ENCODE peak calls at places on chromosomes 2 and 18, in seven cellular contexts. D is ovary, O is esophagus squamous epithelium, R is upper lobe of left lung, M is IMR-90, G is esophagus muscularis mucosa, F is uterus. A is an unnamed sample.
A peak's percentile ranks its signal among the peaks of the same experiment; 100 is the strongest.

GRCh38 chr2:53543083-53543482 is 224.5 kb upstream of the CHAC2 start:
- DNase-seq in D (no peak), O (no peak), R (no peak), M (no peak), G (no peak), F (no peak), A (no peak)

GRCh38 chr18:51278045-51278649 is 80.7 kb upstream of the MEX3C start:
- DNase-seq in D (no peak), O (no peak), R (no peak), M (no peak), G (no peak), F (no peak), A (peak; percentile 66)

GRCh38 chr2:53303012-53303578 is 464.5 kb upstream of the CHAC2 start:
- DNase-seq in D (no peak), O (no peak), R (no peak), M (no peak), G (no peak), F (no peak), A (no peak)

GRCh38 chr2:84653302-84653701 is 137.0 kb downstream of the DNAH6 start:
- DNase-seq in D (no peak), O (no peak), R (no peak), M (peak; percentile 7), G (no peak), F (no peak), A (no peak)

GRCh38 chr2:209472386-209472832 is 48.6 kb downstream of the MAP2 start:
- DNase-seq in D (no peak), O (no peak), R (no peak), M (peak; percentile 69), G (no peak), F (no peak), A (peak; percentile 90)

GRCh38 chr18:43420950-43421349 is 143.7 kb upstream of the SYT4 start:
- DNase-seq in D (no peak), O (no peak), R (no peak), M (no peak), G (no peak), F (no peak), A (no peak)

GRCh38 chr2:162327134-162327769 is 8.8 kb upstream of the IFIH1 start:
- DNase-seq in D (no peak), O (no peak), R (no peak), M (no peak), G (no peak), F (no peak), A (peak; percentile 46)

GRCh38 chr2:199463708-199464613 is 6.2 kb upstream of the SATB2 start:
- DNase-seq in D (no peak), O (no peak), R (no peak), M (no peak), G (peak; percentile 75), F (no peak), A (no peak)

GRCh38 chr2:118250463-118250862 is 162.2 kb downstream of the INSIG2 start:
- DNase-seq in D (no peak), O (no peak), R (no peak), M (no peak), G (no peak), F (no peak), A (no peak)

GRCh38 chr2:31219131-31219969 is 2.0 kb upstream of the CAPN14 start:
- DNase-seq in D (no peak), O (no peak), R (no peak), M (no peak), G (peak; percentile 90), F (no peak), A (peak; percentile 15)

GRCh38 chr2:20509766-20510490 is 63.1 kb downstream of the RHOB start:
- DNase-seq in D (peak; percentile 40), O (no peak), R (peak; percentile 90), M (peak; percentile 49), G (no peak), F (peak; percentile 73), A (no peak)

GRCh38 chr2:119104414-119104813 is 54.1 kb downstream of the C1QL2 start:
- DNase-seq in D (no peak), O (no peak), R (no peak), M (no peak), G (peak; percentile 45), F (no peak), A (no peak)

GRCh38 chr2:88713408-88713807 is 21.9 kb downstream of the RPIA start:
- DNase-seq in D (no peak), O (no peak), R (no peak), M (no peak), G (no peak), F (no peak), A (no peak)

GRCh38 chr2:15557947-15558346 is 3.2 kb downstream of the NBAS start:
- DNase-seq in D (no peak), O (no peak), R (no peak), M (no peak), G (no peak), F (no peak), A (no peak)

GRCh38 chr2:66915237-66915636 is 480.3 kb downstream of the MEIS1 start:
- DNase-seq in D (no peak), O (no peak), R (no peak), M (peak; percentile 20), G (peak; percentile 0), F (no peak), A (no peak)

GRCh38 chr2:239370876-239371725 is 29.7 kb downstream of the HDAC4 start:
- DNase-seq in D (no peak), O (no peak), R (no peak), M (no peak), G (no peak), F (no peak), A (no peak)

GRCh38 chr18:3099327-3099726 is 86.4 kb upstream of the LPIN2 start:
- DNase-seq in D (no peak), O (no peak), R (no peak), M (no peak), G (peak; percentile 83), F (no peak), A (no peak)

GRCh38 chr2:138949517-138949916 is 169.3 kb upstream of the NXPH2 start:
- DNase-seq in D (no peak), O (no peak), R (no peak), M (no peak), G (no peak), F (no peak), A (no peak)
- TF ChIP-seq POLR2A in D (no peak), O (no peak), R (no peak), M (no peak), G (no peak), F (no peak), A (no peak)

DNA sequence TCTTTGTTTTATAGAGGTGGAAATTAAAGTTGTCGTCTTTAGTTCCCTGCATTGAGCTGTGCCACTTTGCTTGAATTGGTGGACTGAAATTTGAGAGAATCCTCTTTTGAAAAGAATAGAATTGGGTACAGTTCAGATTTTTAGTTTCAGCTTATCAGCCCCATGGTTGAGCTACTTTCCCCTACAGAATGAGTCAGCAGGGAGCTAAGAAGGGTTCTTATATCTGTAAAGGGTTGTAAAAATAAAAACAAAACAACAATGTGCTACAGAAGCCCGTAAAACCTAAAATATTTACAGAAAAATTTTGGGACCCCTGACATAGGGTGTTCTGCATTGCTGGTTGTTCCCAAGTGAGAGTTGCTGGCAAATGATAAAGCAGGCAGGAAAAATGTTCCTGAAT is 12.6 kb downstream of the SLC20A1 start:
- DNase-seq in D (no peak), O (no peak), R (no peak), M (no peak), G (no peak), F (no peak), A (no peak)
- H3K4me3 ChIP-seq in D (no peak overlapping the region), O (no peak overlapping the region), R (no peak overlapping the region), M (no peak overlapping the region), G (no peak overlapping the region), F (no peak overlapping the region), A (peak overlapping the region; percentile 25)

GRCh38 chr2:176189666-176190641 is 1.5 kb downstream of the HOXD1 start:
- DNase-seq in D (no peak), O (no peak), R (peak; percentile 20), M (no peak), G (no peak), F (no peak), A (peak; percentile 16)

GRCh38 chr2:176187306-176188217 is 906 bp upstream of the HOXD1 start:
- DNase-seq in D (no peak), O (no peak), R (peak; percentile 26), M (no peak), G (no peak), F (no peak), A (no peak)

GRCh38 chr2:176188969-176189665 is 649 bp downstream of the HOXD1 start:
- DNase-seq in D (peak; percentile 23), O (no peak), R (peak; percentile 24), M (no peak), G (no peak), F (no peak), A (no peak)

GRCh38 chr2:176186024-176186423 is 2.4 kb upstream of the HOXD1 start:
- DNase-seq in D (no peak), O (no peak), R (no peak), M (no peak), G (peak; percentile 88), F (no peak), A (no peak)

DNA sequence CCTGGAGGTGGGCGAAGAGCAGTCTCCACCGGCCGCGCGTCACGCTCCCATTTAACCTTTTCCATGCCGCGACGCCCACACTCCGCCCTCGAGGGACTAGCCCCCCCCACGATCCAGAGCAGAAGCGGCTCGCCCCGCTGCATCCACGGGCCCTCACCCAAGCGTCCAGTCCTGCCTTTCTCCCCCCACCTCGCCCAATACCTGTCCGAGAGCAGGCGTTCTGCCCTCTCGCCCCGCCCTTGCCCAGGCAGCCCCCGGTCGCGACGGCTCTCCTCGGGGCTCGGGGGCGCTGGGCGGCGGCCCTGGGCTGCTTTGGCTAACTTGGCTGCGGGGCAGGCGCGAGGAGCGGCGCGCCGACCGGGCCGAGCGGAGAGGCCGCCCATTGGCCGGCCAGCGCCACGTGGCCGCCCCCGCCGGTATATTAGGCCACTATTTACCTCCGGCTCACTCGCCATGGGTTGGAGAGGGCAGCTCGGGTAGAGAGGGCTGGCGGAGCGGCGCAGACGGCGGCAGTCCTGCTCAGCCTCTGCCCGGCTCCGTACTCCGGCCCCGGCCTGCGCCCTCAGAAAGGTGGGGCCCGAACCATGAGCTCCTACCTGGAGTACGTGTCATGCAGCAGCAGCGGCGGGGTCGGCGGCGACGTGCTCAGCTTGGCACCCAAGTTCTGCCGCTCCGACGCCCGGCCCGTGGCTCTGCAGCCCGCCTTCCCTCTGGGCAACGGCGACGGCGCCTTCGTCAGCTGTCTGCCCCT is at the start of gene HOXD1:
- DNase-seq in D (peak; percentile 54), O (no peak), R (peak; percentile 67), M (no peak), G (no peak), F (peak; percentile 49), A (no peak)
- TF ChIP-seq POLR2A in D (no peak), O (no peak), R (peak; percentile 81), M (no peak), G (no peak), F (peak; percentile 21), A (no peak)

DNA sequence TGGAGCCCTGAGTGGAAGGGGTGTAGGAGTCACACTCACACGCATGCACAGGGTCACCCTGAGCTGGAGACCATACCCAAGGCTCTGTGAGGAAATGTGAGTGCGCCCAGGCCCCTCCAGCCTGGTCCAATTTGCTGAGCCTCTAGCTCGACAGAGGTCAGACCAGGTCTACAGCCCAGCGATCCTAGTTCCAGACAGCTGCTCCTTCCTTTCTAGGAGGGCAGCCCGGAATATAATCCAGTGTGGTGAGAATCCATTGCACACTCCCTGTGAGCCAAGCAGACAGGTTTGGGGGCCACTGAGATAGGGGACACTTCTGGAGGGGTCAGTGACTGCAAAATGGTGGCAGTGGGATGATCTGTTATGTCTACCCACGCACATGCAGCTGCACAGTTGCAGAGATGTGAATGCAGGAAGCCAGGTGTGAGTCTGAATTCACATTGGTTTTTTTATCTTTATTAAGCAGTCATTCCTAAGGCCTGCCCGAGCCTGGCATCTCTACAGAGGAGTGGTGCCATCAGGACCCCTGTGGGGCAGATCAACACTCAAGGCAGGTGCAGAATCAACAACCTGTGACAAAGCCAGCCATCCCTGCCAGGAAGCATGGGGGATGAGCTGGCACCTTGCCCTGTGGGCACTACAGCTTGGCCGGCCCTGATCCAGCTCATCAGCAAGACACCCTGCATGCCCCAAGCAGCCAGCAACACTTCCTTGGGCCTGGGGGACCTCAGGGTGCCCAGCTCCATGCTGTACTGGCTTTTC is at the start of gene GPR148:
- DNase-seq in D (no peak), O (no peak), R (no peak), M (no peak), G (peak; percentile 90), F (no peak), A (no peak)
- H3K4me3 ChIP-seq in D (peak within 1 kb of the TSS; percentile 41), O (peak within 1 kb of the TSS; percentile 67), R (peak within 1 kb of the TSS; percentile 59), M (no peak within 1 kb of the TSS), G (peak within 1 kb of the TSS; percentile 61), F (peak within 1 kb of the TSS; percentile 6), A (no peak within 1 kb of the TSS)